ENCODE peak calls at places on chromosomes 12 and 14, in eight cellular contexts. F, H, O, J, P, I, E and V are unnamed samples.

GRCh38 chr12:51202650-51203198 is 15.1 kb downstream of the POU6F1 start:
- DNase-seq in F (no peak), H (no peak), O (no peak), J (no peak), P (no peak), I (no peak), E (no peak), V (no peak)

GRCh38 chr14:73576391-73576790 is 7.4 kb downstream of the ACOT2 start:
- DNase-seq in F (no peak), H (no peak), O (no peak), J (no peak), P (no peak), I (no peak), E (peak; percentile 84), V (peak; percentile 83)

GRCh38 chr12:84760091-84760490 is 152.5 kb downstream of the SLC6A15 start:
- DNase-seq in F (no peak), H (no peak), O (peak; percentile 27), J (no peak), P (no peak), I (no peak), E (no peak), V (no peak)

GRCh38 chr12:118830251-118830650 is 151.1 kb upstream of the SRRM4 start:
- DNase-seq in F (no peak), H (no peak), O (no peak), J (no peak), P (no peak), I (no peak), E (no peak), V (no peak)

GRCh38 chr12:112096667-112097066 is 11.9 kb downstream of the NAA25 start:
- DNase-seq in F (no peak), H (no peak), O (peak; percentile 89), J (no peak), P (no peak), I (no peak), E (peak; percentile 86), V (peak; percentile 98)

GRCh38 chr12:45730842-45731336 is 1.4 kb downstream of the ARID2 start:
- DNase-seq in F (no peak), H (peak; percentile 17), O (peak; percentile 52), J (no peak), P (no peak), I (no peak), E (peak; percentile 33), V (peak; percentile 35)

GRCh38 chr14:103870144-103870876 is 22.9 kb upstream of the PPP1R13B start:
- DNase-seq in F (peak; percentile 28), H (no peak), O (no peak), J (no peak), P (no peak), I (no peak), E (no peak), V (no peak)

GRCh38 chr14:95287176-95287754 is 32.4 kb downstream of the CLMN start:
- DNase-seq in F (no peak), H (no peak), O (no peak), J (no peak), P (no peak), I (no peak), E (peak; percentile 35), V (peak; percentile 57)

GRCh38 chr12:38638401-38638800 is 267.0 kb downstream of the CPNE8 start:
- DNase-seq in F (no peak), H (no peak), O (no peak), J (no peak), P (no peak), I (no peak), E (no peak), V (peak; percentile 71)

GRCh38 chr14:50039734-50040400 is 76.5 kb downstream of the VCPKMT start:
- DNase-seq in F (peak; percentile 53), H (no peak), O (peak; percentile 65), J (no peak), P (no peak), I (no peak), E (peak; percentile 91), V (peak; percentile 59)

GRCh38 chr14:100022772-100023451 is 42.3 kb upstream of the EVL start:
- DNase-seq in F (peak; percentile 30), H (no peak), O (peak; percentile 94), J (no peak), P (no peak), I (no peak), E (no peak), V (no peak)

GRCh38 chr14:23423657-23424056 is 11.8 kb downstream of the MYH7 start:
- DNase-seq in F (no peak), H (no peak), O (no peak), J (no peak), P (no peak), I (no peak), E (no peak), V (no peak)

GRCh38 chr12:101829639-101830390 is 944 bp downstream of the GNPTAB start:
- DNase-seq in F (no peak), H (no peak), O (peak; percentile 49), J (no peak), P (no peak), I (no peak), E (no peak), V (peak; percentile 29)

GRCh38 chr12:7130791-7131501 is 775 bp downstream of the CLSTN3 start:
- DNase-seq in F (peak; percentile 65), H (peak; percentile 40), O (peak; percentile 66), J (no peak), P (no peak), I (no peak), E (no peak), V (peak; percentile 43)

GRCh38 chr12:9114946-9115345 is 773 bp downstream of the A2M start:
- DNase-seq in F (no peak), H (no peak), O (peak; percentile 4), J (no peak), P (no peak), I (no peak), E (peak; percentile 46), V (peak; percentile 69)
- H3K4me3 ChIP-seq in F (peak overlapping the region; percentile 65), H (no peak overlapping the region), O (peak overlapping the region; percentile 34), J (peak overlapping the region; percentile 97), P (peak overlapping the region; percentile 31), I (no peak overlapping the region), E (no peak overlapping the region), V (no peak overlapping the region)

DNA sequence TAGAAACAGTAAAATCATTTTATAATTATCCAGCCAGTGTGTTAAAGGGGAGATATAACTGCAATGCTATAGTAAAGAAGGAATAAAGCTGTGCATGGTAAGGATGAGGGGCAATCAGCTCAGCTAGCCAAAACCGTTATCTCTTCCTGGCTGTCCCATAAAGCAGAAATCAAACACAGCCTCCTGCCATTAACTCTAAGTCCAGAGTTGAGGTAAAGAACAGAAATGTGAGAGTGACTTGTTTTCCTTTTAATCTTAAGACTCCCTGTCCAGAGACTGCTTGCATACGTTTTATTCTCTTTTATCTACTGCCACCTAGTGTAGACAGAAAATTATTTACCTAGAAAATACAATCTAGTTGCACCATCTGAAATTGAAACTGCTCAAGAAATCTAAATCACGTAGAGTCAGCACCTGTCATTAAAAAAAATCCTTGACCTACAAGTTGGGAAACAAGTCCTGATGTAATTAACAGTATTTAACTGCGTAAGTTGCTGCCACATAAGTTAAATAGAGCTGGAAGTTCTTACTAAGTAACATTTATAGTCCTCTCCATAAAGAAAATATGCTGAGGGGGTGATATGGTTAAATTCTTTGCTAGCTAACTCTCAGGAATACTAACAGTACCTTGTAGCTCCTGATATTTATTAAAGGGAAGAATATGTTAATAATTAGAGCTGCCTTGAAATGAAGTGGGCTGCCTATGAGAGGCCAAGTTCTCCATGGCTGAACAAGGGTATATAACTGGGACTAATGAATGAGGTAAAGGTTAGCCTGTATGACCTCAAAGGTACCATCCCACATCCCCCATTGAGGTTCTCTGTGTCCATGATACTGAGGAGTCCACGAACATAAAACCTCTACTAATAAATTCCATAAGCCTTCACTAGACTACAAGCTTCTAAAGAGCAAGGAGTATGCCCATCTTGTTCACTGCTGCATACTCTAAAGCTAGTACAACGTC is 62.7 kb downstream of the GALNT4 start:
- DNase-seq in F (no peak), H (no peak), O (peak; percentile 79), J (no peak), P (no peak), I (peak; percentile 58), E (peak; percentile 71), V (peak; percentile 75)
- H3K4me3 ChIP-seq in F (peak overlapping the region; percentile 26), H (no peak overlapping the region), O (peak overlapping the region; percentile 45), J (no peak overlapping the region), P (no peak overlapping the region), I (no peak overlapping the region), E (no peak overlapping the region), V (no peak overlapping the region)

GRCh38 chr14:51185754-51186153 is 54.3 kb upstream of the TMX1 start:
- DNase-seq in F (no peak), H (no peak), O (no peak), J (no peak), P (no peak), I (no peak), E (no peak), V (no peak)

GRCh38 chr14:51180577-51180976 is 59.5 kb upstream of the TMX1 start:
- DNase-seq in F (no peak), H (no peak), O (no peak), J (no peak), P (no peak), I (no peak), E (no peak), V (no peak)

GRCh38 chr14:51185180-51185579 is 54.9 kb upstream of the TMX1 start:
- DNase-seq in F (no peak), H (no peak), O (no peak), J (no peak), P (no peak), I (no peak), E (no peak), V (no peak)

GRCh38 chr14:51176819-51177218 is 63.2 kb upstream of the TMX1 start:
- DNase-seq in F (no peak), H (no peak), O (no peak), J (no peak), P (no peak), I (no peak), E (no peak), V (no peak)

GRCh38 chr14:51182166-51182565 is 57.9 kb upstream of the TMX1 start:
- DNase-seq in F (no peak), H (no peak), O (peak; percentile 84), J (no peak), P (no peak), I (no peak), E (peak; percentile 17), V (peak; percentile 69)
- H3K4me3 ChIP-seq in F (no peak overlapping the region), H (no peak overlapping the region), O (no peak overlapping the region), J (no peak overlapping the region), P (no peak overlapping the region), I (no peak overlapping the region), E (no peak overlapping the region), V (no peak overlapping the region)

DNA sequence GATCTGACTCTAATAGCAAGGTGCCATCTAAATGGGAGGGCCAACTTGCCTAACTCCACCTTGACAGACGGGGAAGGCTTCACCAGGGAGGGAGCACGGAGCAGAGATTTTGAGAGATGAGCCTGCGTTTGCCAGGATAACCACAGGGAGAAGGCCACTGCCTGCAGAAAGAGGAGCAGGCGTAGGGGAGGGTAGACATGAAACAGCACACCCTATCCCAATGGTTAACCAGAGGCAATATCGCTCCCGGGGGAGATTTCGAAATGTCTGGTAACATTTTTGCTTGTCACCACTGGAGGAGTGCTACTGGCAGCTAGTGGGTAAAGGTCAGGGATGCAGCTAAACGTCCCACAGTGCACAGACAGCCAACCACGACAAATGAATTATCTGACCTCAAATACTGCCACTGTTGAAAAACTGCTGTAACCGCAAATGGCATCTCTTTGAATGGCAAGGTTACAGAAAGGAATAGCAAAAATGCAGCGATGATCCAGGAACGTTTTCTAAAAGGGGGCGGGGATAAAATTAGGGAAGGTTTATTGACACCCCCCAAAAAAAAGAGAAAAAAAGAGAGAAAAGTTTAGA is 126.0 kb upstream of the ATF7IP start:
- DNase-seq in F (peak; percentile 67), H (no peak), O (peak; percentile 53), J (no peak), P (no peak), I (no peak), E (peak; percentile 46), V (no peak)
- H3K4me3 ChIP-seq in F (peak overlapping the region; percentile 6), H (peak overlapping the region; percentile 48), O (peak overlapping the region; percentile 22), J (no peak overlapping the region), P (peak overlapping the region; percentile 19), I (no peak overlapping the region), E (no peak overlapping the region), V (no peak overlapping the region)